ENCODE peak calls at places on chromosomes 13 and 19, in four cellular contexts. L is NT2/D1, Y is uterus, V is breast epithelium. T is an unnamed sample. For H3K27me3 and H3K4me1, the result is how much of the 10 kb centered on the place peaks cover.

GRCh38 chr13:74306496-74306895 is 172.3 kb upstream of the KLF12 start:
- DNase-seq in Y (no peak), L (no peak), V (no peak), T (no peak)

GRCh38 chr13:26459276-26460131 is 98.0 kb upstream of the WASF3 start:
- DNase-seq in L (no peak), Y (no peak), V (no peak), T (no peak)

GRCh38 chr19:15243236-15243957 is 11.1 kb upstream of the EPHX3 start:
- DNase-seq in L (no peak), V (no peak), Y (no peak), T (no peak)

GRCh38 chr19:9673912-9674668 is 810 bp downstream of the ZNF562 start:
- DNase-seq in Y (no peak), L (no peak), V (no peak), T (no peak)

GRCh38 chr13:113777311-113778260 is 18.6 kb downstream of the TMEM255B start:
- DNase-seq in L (peak), Y (no peak), V (no peak), T (peak)

GRCh38 chr13:111482126-111482525 is 161.7 kb downstream of the TEX29 start:
- DNase-seq in L (no peak), V (peak), Y (no peak), T (no peak)

GRCh38 chr19:800360-801029 is 3.2 kb downstream of the PTBP1 start:
- DNase-seq in V (peak), Y (peak), L (no peak), T (no peak)

GRCh38 chr13:75357576-75358295 is 124.2 kb downstream of the TBC1D4 start:
- DNase-seq in L (peak), Y (no peak), V (no peak), T (peak)

GRCh38 chr13:33870046-33870668 is 52.2 kb downstream of the RFC3 start:
- DNase-seq in Y (no peak), L (no peak), V (no peak), T (no peak)

GRCh38 chr19:44753932-44754742 is 5.6 kb downstream of the BCL3 start:
- DNase-seq in L (no peak), V (peak), Y (peak), T (no peak)

GRCh38 chr19:4802711-4803110 is 11.2 kb downstream of the FEM1A start:
- DNase-seq in V (no peak), Y (no peak), L (no peak), T (no peak)

GRCh38 chr19:362154-362553 is 17.6 kb upstream of the MIER2 start:
- DNase-seq in V (no peak), Y (no peak), L (no peak), T (no peak)

GRCh38 chr19:30148039-30148438 is 206.0 kb downstream of the URI1 start:
- DNase-seq in L (no peak), V (no peak), Y (no peak), T (no peak)

GRCh38 chr13:94362411-94362909 is 117.0 kb downstream of the DCT start:
- DNase-seq in V (no peak), Y (peak), L (peak), T (peak)

GRCh38 chr13:109454167-109454917 is 332.0 kb downstream of the IRS2 start:
- DNase-seq in Y (no peak), L (no peak), V (no peak), T (no peak)

GRCh38 chr13:68888832-68889231 is 1218.8 kb upstream of the ATXN8OS start:
- DNase-seq in L (no peak), Y (no peak), V (no peak), T (no peak)

GRCh38 chr19:35065574-35065973 is 24.1 kb downstream of the HPN start:
- DNase-seq in L (no peak), Y (no peak), V (no peak), T (no peak)

GRCh38 chr13:97268772-97269171 is 46.6 kb downstream of the MBNL2 start:
- DNase-seq in Y (no peak), L (no peak), V (no peak), T (no peak)

GRCh38 chr19:35442091-35442490 is 6.0 kb upstream of the FFAR2 start:
- DNase-seq in V (no peak), Y (no peak), L (no peak), T (no peak)

GRCh38 chr19:18259848-18260247 is 14.4 kb downstream of the IQCN start:
- DNase-seq in L (no peak), V (no peak), Y (no peak), T (no peak)

GRCh38 chr19:18254546-18255500 is 19.4 kb downstream of the IQCN start:
- DNase-seq in L (no peak), V (no peak), Y (no peak), T (no peak)

GRCh38 chr19:18253130-18253529 is 21.1 kb downstream of the IQCN start:
- DNase-seq in L (no peak), V (no peak), Y (no peak), T (no peak)

GRCh38 chr19:18253716-18254115 is 20.5 kb downstream of the IQCN start:
- DNase-seq in Y (no peak), V (no peak), L (no peak), T (no peak)

GRCh38 chr19:18257503-18258470 is 16.5 kb downstream of the IQCN start:
- DNase-seq in L (no peak), Y (no peak), V (no peak), T (no peak)
- H3K27me3 ChIP-seq in L (half or more), Y (under half), V (under half), T (under half)

GRCh38 chr13:46595136-46595917 is 42.4 kb downstream of the LRCH1 start:
- DNase-seq in Y (peak), V (no peak), L (no peak), T (no peak)
- H3K4me1 ChIP-seq in Y (under half), V (under half), L (under half), T (under half)

GRCh38 chr19:48695743-48696352 is at the start of gene FUT2:
- DNase-seq in L (no peak), Y (no peak), V (no peak), T (no peak)
- H3K4me3 ChIP-seq in L (peak), Y (no peak), V (peak), T (peak)

GRCh38 chr19:51461723-51462161 is 3.5 kb upstream of the SIGLEC8 start:
- DNase-seq in Y (no peak), V (no peak), L (no peak), T (no peak)
- H3K27me3 ChIP-seq in Y (under half), V (under half), L (under half), T (under half)

GRCh38 chr19:5803441-5803751 is 1.5 kb upstream of the NRTN start:
- DNase-seq in V (no peak), Y (no peak), L (no peak), T (no peak)
- H3K4me1 ChIP-seq in V (under half), Y (under half), L (under half), T (under half)

GRCh38 chr19:58514564-58515020 is 2.8 kb upstream of the SLC27A5 start:
- DNase-seq in V (no peak), Y (no peak), L (no peak), T (no peak)
- H3K4me3 ChIP-seq in V (peak), Y (peak), L (peak), T (peak)

DNA sequence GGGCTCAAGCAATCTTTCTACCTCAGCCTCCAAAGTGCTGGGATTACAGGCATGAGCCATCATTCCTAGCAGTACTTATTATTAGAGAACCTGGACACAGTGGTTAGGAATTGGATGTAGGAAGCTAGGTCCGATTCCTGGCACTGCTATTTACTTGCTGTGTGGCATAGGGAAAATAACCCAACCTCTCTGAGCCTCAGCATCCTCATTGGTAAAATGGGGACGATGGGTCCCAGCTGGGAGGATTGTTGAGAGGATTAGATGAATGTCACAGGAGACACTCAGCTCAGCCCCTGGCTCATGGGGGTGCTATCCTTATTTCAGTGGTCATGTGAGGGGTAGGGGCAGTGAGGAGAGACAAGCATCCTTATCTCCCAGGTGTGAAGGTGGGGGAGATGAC is 6.8 kb upstream of the PEPD start:
- DNase-seq in Y (no peak), L (no peak), V (no peak), T (no peak)
- H3K27me3 ChIP-seq in Y (under half), L (under half), V (under half), T (under half)

GRCh38 chr13:66875264-66875663 is 354.9 kb downstream of the PCDH9 start:
- DNase-seq in L (no peak), Y (no peak), V (no peak), T (no peak)
- H3K4me1 ChIP-seq in L (under half), Y (under half), V (under half), T (under half)